ENCODE peak calls at places on chromosomes 11 and 22, in six cellular contexts. G is upper lobe of left lung, I is HFF-Myc, M is brain microvascular endothelial cell, H is HL-60, E is upper lobe of right lung. B is an unnamed sample.

GRCh38 chr11:33015621-33016551 is at the start of gene DEPDC7:
- DNase-seq in M (peak; percentile 89), I (peak; percentile 72), E (peak; percentile 91), G (peak; percentile 87), H (peak; percentile 67), B (peak; percentile 88)

GRCh38 chr11:47376543-47377371 is 1.6 kb downstream of the SPI1 start:
- DNase-seq in H (no peak), G (peak; percentile 77), E (peak; percentile 87), M (no peak), I (no peak), B (no peak)

GRCh38 chr22:41341990-41342389 is 39.8 kb upstream of the TEF start:
- DNase-seq in I (no peak), M (no peak), H (no peak), G (no peak), E (no peak), B (no peak)

GRCh38 chr22:41946360-41947180 is at the start of gene CENPM:
- DNase-seq in G (peak; percentile 89), M (peak; percentile 93), H (peak; percentile 89), E (peak; percentile 95), I (peak; percentile 85), B (peak; percentile 95)

GRCh38 chr11:19441752-19442553 is 201.2 kb upstream of the E2F8 start:
- DNase-seq in I (peak; percentile 67), E (no peak), H (no peak), G (peak; percentile 28), M (peak; percentile 97), B (no peak)

GRCh38 chr11:72231396-72232259 is 7.1 kb downstream of the INPPL1 start:
- DNase-seq in I (no peak), M (no peak), E (peak; percentile 41), H (no peak), G (peak; percentile 16), B (peak; percentile 48)

GRCh38 chr11:23272095-23272494 is 411.8 kb upstream of the CCDC179 start:
- DNase-seq in I (no peak), G (no peak), M (no peak), E (no peak), H (no peak), B (no peak)

GRCh38 chr11:125075900-125076317 is 12.8 kb downstream of the SLC37A2 start:
- DNase-seq in E (no peak), G (no peak), M (no peak), H (no peak), I (no peak), B (no peak)

GRCh38 chr11:71080239-71081097 is 171.9 kb downstream of the SHANK2 start:
- DNase-seq in I (peak; percentile 15), M (peak; percentile 51), G (peak; percentile 52), E (peak; percentile 73), H (peak; percentile 62), B (no peak)
- TF ChIP-seq CTCF in I (peak; percentile 65), M (peak; percentile 56), G (peak; percentile 57), E (peak; percentile 52), H (peak; percentile 61), B (peak; percentile 86)

GRCh38 chr11:27524155-27524554 is 17.6 kb upstream of the LIN7C start:
- DNase-seq in I (peak; percentile 33), E (no peak), M (peak; percentile 60), G (no peak), H (no peak), B (no peak)
- TF ChIP-seq CTCF in I (peak; percentile 15), E (no peak), M (peak; percentile 57), G (no peak), H (no peak), B (no peak)

GRCh38 chr11:132347156-132348090 is 977.0 kb downstream of the NTM start:
- DNase-seq in I (no peak), H (no peak), M (no peak), G (no peak), E (no peak), B (no peak)
- TF ChIP-seq CTCF in I (no peak), H (no peak), M (no peak), G (no peak), E (no peak), B (no peak)

DNA sequence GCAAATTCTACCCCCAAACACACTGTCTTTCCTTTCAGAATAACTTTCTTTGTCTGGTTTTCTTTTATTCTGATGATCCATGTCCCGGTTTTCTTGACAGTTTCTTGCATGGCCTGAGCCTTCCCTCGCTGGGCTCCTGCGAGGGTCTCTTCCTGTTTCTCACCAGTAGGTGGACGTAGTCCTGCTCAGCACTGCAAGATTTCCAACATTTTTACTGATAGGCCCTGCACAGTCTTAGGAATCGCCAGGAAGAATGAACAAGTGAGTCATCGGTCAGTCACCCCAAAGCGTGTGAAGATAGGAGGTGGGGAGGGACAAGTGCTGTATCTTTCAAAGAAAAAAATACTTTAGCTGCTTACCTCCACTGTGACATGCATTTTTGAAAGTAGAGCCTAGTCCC is 16.9 kb upstream of the KIRREL3 start:
- DNase-seq in H (no peak), I (peak; percentile 53), E (no peak), M (peak; percentile 60), G (no peak), B (no peak)
- TF ChIP-seq CTCF in H (no peak), I (peak; percentile 55), E (no peak), M (peak; percentile 84), G (no peak), B (peak; percentile 76)

GRCh38 chr11:789951-790350 is at the start of gene CEND1:
- DNase-seq in H (no peak), E (no peak), M (no peak), G (no peak), I (no peak), B (no peak)

GRCh38 chr11:788953-789940 is 643 bp downstream of the CEND1 start:
- DNase-seq in E (no peak), I (no peak), G (no peak), M (no peak), H (no peak), B (no peak)

GRCh38 chr11:786235-787083 is 3.4 kb downstream of the CEND1 start:
- DNase-seq in E (no peak), I (no peak), G (no peak), H (no peak), M (no peak), B (no peak)

GRCh38 chr11:787084-787675 is 2.7 kb downstream of the CEND1 start:
- DNase-seq in M (no peak), I (no peak), E (no peak), H (no peak), G (no peak), B (no peak)

DNA sequence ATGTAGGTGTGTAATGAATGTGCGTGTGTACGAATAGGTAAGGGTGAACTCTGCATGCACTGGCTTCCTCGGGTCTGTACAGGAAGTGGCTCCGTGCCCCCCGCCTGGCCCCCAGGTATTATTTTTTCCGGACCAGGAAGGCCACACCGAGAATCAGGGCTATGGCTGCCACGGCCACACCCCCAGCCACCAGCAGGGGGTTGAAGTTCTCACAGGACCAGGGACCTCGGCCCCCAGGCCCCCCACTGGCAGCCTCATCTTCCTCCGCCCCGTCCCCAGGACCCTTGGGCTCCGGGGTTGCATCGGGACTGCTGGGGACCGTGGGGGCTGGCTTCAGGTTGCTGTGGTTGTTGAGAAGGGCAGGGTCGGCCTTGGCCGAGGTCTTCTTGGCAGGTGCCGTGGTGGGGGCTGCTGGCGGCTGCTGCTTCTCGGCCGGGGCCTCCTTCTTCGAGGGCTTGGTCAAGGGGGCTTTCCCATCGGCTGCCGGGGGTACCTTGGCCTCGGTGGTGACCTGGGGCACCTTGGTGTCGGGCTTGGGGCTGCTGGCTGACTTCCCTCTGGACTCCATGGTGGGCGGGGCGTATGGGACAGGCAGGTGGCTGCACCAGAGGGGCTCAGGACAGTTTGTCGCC is 1.8 kb downstream of the CEND1 start:
- DNase-seq in E (no peak), I (no peak), G (no peak), H (no peak), M (no peak), B (no peak)
- TF ChIP-seq CTCF in E (no peak), I (no peak), G (no peak), H (no peak), M (peak; percentile 32), B (peak; percentile 46)

GRCh38 chr22:39343259-39344045 is 6.3 kb upstream of the SYNGR1 start:
- DNase-seq in I (peak; percentile 41), H (no peak), E (peak; percentile 74), G (peak; percentile 61), M (peak; percentile 54), B (no peak)
- TF ChIP-seq CTCF in I (peak; percentile 92), H (peak; percentile 83), E (peak; percentile 76), G (peak; percentile 39), M (peak; percentile 97), B (peak; percentile 82)

DNA sequence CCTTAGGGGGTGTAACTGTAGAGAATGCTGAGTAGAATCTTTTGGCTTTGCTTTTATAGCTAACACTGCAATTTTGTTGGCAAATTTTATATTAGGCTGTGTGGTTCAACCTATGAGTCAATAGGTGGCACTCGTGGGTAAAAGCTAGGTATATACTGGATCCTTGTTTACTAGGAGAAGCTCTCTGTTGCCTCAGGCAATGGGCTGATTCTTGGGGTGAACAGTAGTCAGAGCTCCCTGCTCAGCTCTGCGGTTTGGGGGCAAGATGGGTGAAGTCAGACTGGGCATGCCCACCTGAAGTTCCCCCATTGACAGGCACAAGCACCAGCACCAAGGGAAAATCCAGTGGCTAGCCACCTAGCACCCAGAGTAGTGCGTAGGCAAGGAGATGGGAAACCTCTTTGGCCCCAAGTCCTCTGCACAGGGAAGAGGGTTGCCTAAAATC is 238.7 kb downstream of the FAM181B start:
- DNase-seq in E (no peak), I (no peak), M (no peak), G (no peak), H (no peak), B (no peak)
- TF ChIP-seq CTCF in E (peak; percentile 35), I (no peak), M (no peak), G (peak; percentile 14), H (peak; percentile 28), B (peak; percentile 69)

GRCh38 chr11:93775289-93775688 is 8.8 kb upstream of the MED17 start:
- DNase-seq in G (no peak), M (peak; percentile 32), H (no peak), I (no peak), E (no peak), B (no peak)
- TF ChIP-seq CTCF in G (no peak), M (peak; percentile 50), H (no peak), I (peak; percentile 50), E (peak; percentile 9), B (peak; percentile 66)

GRCh38 chr11:73331138-73331916 is 23.3 kb downstream of the ARHGEF17 start:
- DNase-seq in H (no peak), M (peak; percentile 50), G (no peak), E (no peak), I (no peak), B (no peak)
- TF ChIP-seq CTCF in H (no peak), M (peak; percentile 10), G (no peak), E (no peak), I (no peak), B (no peak)

GRCh38 chr11:134275534-134276395 is at the start of gene GLB1L3:
- DNase-seq in H (no peak), I (no peak), E (peak; percentile 71), M (no peak), G (no peak), B (no peak)
- TF ChIP-seq CTCF in H (no peak), I (peak; percentile 25), E (peak; percentile 36), M (peak; percentile 58), G (no peak), B (peak; percentile 63)

B was measured in type B pancreatic cell.